ENCODE peak calls at places on chromosome 14, in six cellular contexts. N, C, P, I, U and K are unnamed samples.

GRCh38 chr14:44912041-44912869 is 49.5 kb downstream of the KLHL28 start:
- DNase-seq in N (no peak), C (no peak), P (no peak), I (no peak), U (no peak), K (no peak)

GRCh38 chr14:75826599-75826998 is 155.2 kb downstream of the TGFB3 start:
- DNase-seq in N (no peak), C (no peak), P (no peak), I (no peak), U (no peak), K (no peak)

GRCh38 chr14:83297361-83297760 is 1763.7 kb upstream of the SEL1L start:
- DNase-seq in N (no peak), C (no peak), P (no peak), I (no peak), U (no peak), K (no peak)

GRCh38 chr14:60315591-60315990 is 66.6 kb downstream of the PPM1A start:
- DNase-seq in N (no peak), C (no peak), P (no peak), I (no peak), U (no peak), K (no peak)

GRCh38 chr14:73744874-73745529 is 30.8 kb upstream of the PNMA1 start:
- DNase-seq in N (no peak), C (no peak), P (peak), I (peak), U (no peak), K (peak)

GRCh38 chr14:78154827-78155226 is 15.3 kb upstream of the NRXN3 start:
- DNase-seq in N (no peak), C (no peak), P (no peak), I (no peak), U (no peak), K (no peak)

GRCh38 chr14:64973026-64973442 is 898 bp upstream of the RAB15 start:
- DNase-seq in N (no peak), C (no peak), P (peak), I (no peak), U (no peak), K (no peak)

GRCh38 chr14:28772613-28773012 is 6.0 kb downstream of the FOXG1 start:
- DNase-seq in N (no peak), C (no peak), P (no peak), I (no peak), U (no peak), K (no peak)

GRCh38 chr14:100825691-100826331 is at the start of gene MEG3:
- DNase-seq in N (no peak), C (peak), P (no peak), I (no peak), U (no peak), K (peak)
- TF ChIP-seq POLR2A in N (no peak), C (peak), P (no peak), I (no peak), U (no peak), K (peak)

GRCh38 chr14:61736751-61737150 is 25.5 kb upstream of the SNAPC1 start:
- DNase-seq in N (no peak), C (no peak), P (no peak), I (no peak), U (no peak), K (no peak)

GRCh38 chr14:61730756-61731373 is 31.4 kb upstream of the SNAPC1 start:
- DNase-seq in N (no peak), C (no peak), P (no peak), I (no peak), U (no peak), K (no peak)

GRCh38 chr14:61739133-61739532 is 23.1 kb upstream of the SNAPC1 start:
- DNase-seq in N (no peak), C (no peak), P (no peak), I (no peak), U (no peak), K (no peak)

GRCh38 chr14:61737913-61738312 is 24.3 kb upstream of the SNAPC1 start:
- DNase-seq in N (no peak), C (no peak), P (no peak), I (no peak), U (no peak), K (no peak)

GRCh38 chr14:61733972-61734371 is 28.2 kb upstream of the SNAPC1 start:
- DNase-seq in N (no peak), C (no peak), P (no peak), I (no peak), U (no peak), K (no peak)
- TF ChIP-seq CTCF in N (no peak), C (no peak), P (no peak), I (no peak), U (no peak), K (no peak)

DNA sequence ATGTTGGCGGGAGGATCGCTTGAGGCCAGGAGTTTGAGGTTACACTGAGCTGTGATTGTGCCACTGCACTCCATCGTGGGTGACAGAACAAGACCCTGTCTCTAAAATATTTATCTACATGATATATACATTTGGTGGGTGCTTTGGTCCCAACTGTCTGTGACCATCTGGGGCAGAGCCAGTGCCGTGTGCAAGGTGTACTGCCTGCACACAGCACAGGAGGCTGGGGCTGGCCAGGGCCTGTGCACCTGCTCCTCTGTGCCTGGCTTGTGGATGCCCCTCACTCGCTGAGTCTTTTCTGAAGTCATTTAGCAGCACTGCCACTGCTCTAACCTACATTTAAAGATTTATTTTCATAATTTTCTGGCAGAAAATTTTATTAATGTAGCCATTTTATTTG is 58.7 kb downstream of the TRAF3 start:
- DNase-seq in N (no peak), C (no peak), P (no peak), I (no peak), U (no peak), K (no peak)
- TF ChIP-seq POLR2A in N (no peak), C (no peak), P (no peak), I (no peak), U (peak), K (no peak)

GRCh38 chr14:56002876-56003625 is 115.2 kb upstream of the PELI2 start:
- DNase-seq in N (no peak), C (no peak), P (no peak), I (no peak), U (peak), K (no peak)
- TF ChIP-seq CTCF in N (no peak), C (no peak), P (no peak), I (no peak), U (no peak), K (no peak)

GRCh38 chr14:80645667-80646413 is 295.7 kb downstream of the CEP128 start:
- DNase-seq in N (no peak), C (no peak), P (no peak), I (no peak), U (no peak), K (no peak)

GRCh38 chr14:80644826-80645225 is 296.7 kb downstream of the CEP128 start:
- DNase-seq in N (no peak), C (no peak), P (no peak), I (no peak), U (no peak), K (no peak)
- TF ChIP-seq POLR2A in N (no peak), C (no peak), P (no peak), I (no peak), U (no peak), K (no peak)

GRCh38 chr14:55028066-55028465 is 1.0 kb downstream of the SOCS4 start:
- DNase-seq in N (no peak), C (no peak), P (no peak), I (no peak), U (no peak), K (no peak)

GRCh38 chr14:55028476-55028875 is 1.4 kb downstream of the SOCS4 start:
- DNase-seq in N (no peak), C (no peak), P (no peak), I (no peak), U (no peak), K (no peak)

GRCh38 chr14:55025948-55026347 is 951 bp downstream of the WDHD1 start:
- DNase-seq in N (no peak), C (no peak), P (no peak), I (no peak), U (no peak), K (no peak)

GRCh38 chr14:55026441-55026792 is 482 bp downstream of the WDHD1 start:
- DNase-seq in N (no peak), C (no peak), P (no peak), I (no peak), U (no peak), K (no peak)

DNA sequence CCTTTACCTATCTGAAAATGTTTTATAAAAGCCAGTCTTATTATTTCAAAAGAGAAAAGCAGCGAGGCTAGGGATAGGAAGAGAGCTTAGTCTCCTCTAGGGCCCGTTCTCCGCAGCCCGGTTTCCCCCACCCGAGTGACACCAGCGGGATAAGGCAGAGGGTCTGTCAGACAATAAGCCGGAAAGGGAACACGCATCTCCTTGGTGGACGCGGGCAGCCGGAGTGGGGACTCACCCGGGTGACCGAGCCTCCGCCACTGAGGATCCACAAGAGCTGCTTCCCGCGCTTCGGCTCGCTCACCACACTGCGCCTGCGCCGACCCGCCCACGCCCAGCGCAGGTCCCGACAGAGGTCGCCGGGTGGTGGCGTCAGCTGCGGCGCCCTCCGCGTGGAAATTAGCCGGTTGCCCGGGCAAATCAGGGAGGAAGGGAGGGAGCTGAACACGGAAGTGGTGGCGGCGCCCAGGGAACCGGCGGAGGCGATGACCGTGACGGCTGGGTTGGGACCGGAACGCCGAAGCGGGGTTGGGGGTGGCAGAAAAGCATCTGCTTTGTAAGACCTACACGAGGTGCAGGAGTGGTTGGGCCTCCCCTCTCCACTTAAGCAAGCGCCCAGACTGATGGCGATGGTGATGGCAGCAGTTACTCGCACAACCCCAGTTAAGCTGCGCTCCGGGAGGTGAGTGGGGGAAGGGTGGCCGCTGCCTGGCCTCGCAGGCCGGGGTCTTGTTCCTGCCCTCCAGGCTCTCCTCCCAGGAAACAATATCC is at the start of the genes SOCS4 and WDHD1:
- DNase-seq in N (peak), C (peak), P (peak), I (peak), U (peak), K (peak)
- TF ChIP-seq CTCF in N (no peak), C (no peak), P (no peak), I (peak), U (peak), K (no peak)

DNA sequence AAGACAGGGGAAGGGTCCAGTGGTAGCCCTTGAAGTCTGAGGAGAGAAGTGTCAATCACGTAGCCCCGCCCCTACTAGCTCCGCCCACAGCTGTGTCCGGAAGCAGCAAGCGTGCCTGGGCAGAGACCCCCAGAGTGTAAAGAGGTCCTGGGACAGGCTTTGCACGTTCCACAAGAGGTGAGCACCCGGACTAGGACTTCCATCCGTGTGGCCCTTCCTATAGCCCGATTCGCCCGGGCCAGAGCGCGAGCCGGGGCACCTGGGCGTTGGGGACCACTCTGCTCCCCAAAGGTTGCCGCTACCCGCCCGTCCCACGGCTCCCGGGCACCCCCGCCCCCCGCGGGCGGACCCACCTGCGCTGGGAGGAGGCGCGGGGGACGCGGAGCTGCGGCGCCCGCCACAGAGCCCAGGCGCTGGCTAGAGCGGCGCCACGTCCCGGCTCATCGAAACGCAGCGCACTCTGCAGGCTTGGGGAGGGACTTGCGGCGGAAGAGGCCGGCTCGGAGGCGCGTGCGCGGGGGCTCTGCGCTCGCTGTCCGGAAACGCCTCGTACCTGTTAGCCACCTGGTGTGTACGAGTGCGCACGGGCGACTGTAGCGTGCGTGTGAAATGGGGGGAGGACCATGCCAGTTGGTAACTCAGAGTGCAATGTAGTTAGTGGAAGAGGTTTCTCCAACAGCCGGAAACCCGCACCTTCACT is at the start of gene RABGGTA:
- DNase-seq in N (peak), C (peak), P (peak), I (peak), U (peak), K (peak)
- TF ChIP-seq POLR2A in N (no peak), C (peak), P (no peak), I (no peak), U (peak), K (peak)